ENCODE peak calls at places on chromosomes 2 and 18, in nine cellular contexts. U is ELF-1; F is small intestine; I is stimulated activated naive CD8-positive, alpha-beta T cell treated with anti-CD3 and anti-CD28 coated beads, Interleukin-15, Interleukin-2, amounts not matched to agents 100 U/mL and 50 U/mL, for 24 hours; Q is left ventricle myocardium inferior; E is transverse colon; T is CD8-positive, alpha-beta T cell; O is effector CD4-positive, alpha-beta T cell; P is HEK293T. H is an unnamed sample.

GRCh38 chr2:126885701-126886121 is 13.0 kb upstream of the TEX51 start:
- DNase-seq in U (no peak), F (no peak), I (no peak), Q (peak), E (no peak), T (no peak), O (no peak), P (no peak), H (no peak)

GRCh38 chr2:73021371-73022010 is 50.0 kb downstream of the SFXN5 start:
- DNase-seq in U (no peak), F (no peak), I (no peak), Q (no peak), E (no peak), T (no peak), O (no peak), P (no peak), H (no peak)

GRCh38 chr2:50951416-50951815 is 80.5 kb downstream of the NRXN1 start:
- DNase-seq in U (no peak), F (no peak), I (no peak), Q (no peak), E (no peak), T (no peak), O (no peak), P (no peak), H (no peak)

GRCh38 chr18:48932822-48933510 is 17.8 kb downstream of the SMAD7 start:
- DNase-seq in U (peak), F (no peak), I (no peak), Q (no peak), E (no peak), T (no peak), O (no peak), P (no peak), H (peak)

GRCh38 chr18:77249583-77250500 is at the start of gene GALR1:
- DNase-seq in U (peak), F (no peak), I (peak), Q (no peak), E (no peak), T (no peak), O (no peak), P (no peak), H (no peak)

GRCh38 chr2:67867735-67868134 is 195.1 kb downstream of the C1D start:
- DNase-seq in U (no peak), F (no peak), I (no peak), Q (no peak), E (no peak), T (no peak), O (no peak), P (no peak), H (no peak)

GRCh38 chr2:60306231-60306861 is 247.1 kb downstream of the BCL11A start:
- DNase-seq in U (no peak), F (peak), I (no peak), Q (no peak), E (peak), T (no peak), O (no peak), P (no peak), H (no peak)

GRCh38 chr2:207408086-207408794 is 121.5 kb upstream of the CREB1 start:
- DNase-seq in U (no peak), F (no peak), I (no peak), Q (no peak), E (peak), T (no peak), O (no peak), P (no peak), H (no peak)

GRCh38 chr2:166126014-166126639 is 1.7 kb downstream of the SCN1A start:
- DNase-seq in U (no peak), F (no peak), I (no peak), Q (no peak), E (no peak), T (no peak), O (no peak), P (no peak), H (no peak)

GRCh38 chr2:45458909-45459563 is 152.0 kb downstream of the SRBD1 start:
- DNase-seq in U (peak), F (peak), I (no peak), Q (no peak), E (peak), T (no peak), O (no peak), P (no peak), H (no peak)

GRCh38 chr2:208466133-208466919 is 59.7 kb downstream of the PTH2R start:
- DNase-seq in U (peak), F (peak), I (peak), Q (no peak), E (no peak), T (no peak), O (no peak), P (peak), H (peak)

GRCh38 chr18:24402209-24402785 is 4.7 kb upstream of the OSBPL1A start:
- DNase-seq in U (peak), F (no peak), I (peak), Q (no peak), E (no peak), T (no peak), O (no peak), P (no peak), H (no peak)

GRCh38 chr18:22844184-22844583 is 88.9 kb upstream of the RBBP8 start:
- DNase-seq in U (no peak), F (peak), I (no peak), Q (no peak), E (no peak), T (no peak), O (no peak), P (no peak), H (no peak)

GRCh38 chr18:63831080-63831788 is 56.0 kb downstream of the SERPINB7 start:
- DNase-seq in U (no peak), F (no peak), I (no peak), Q (no peak), E (no peak), T (no peak), O (no peak), P (no peak), H (no peak)